ENCODE peak calls at places on chromosomes 2 and 18, in five cellular contexts. One of them, this sample, is unnamed.

GRCh38 chr2:148528356-148529064 is 116.0 kb upstream of the EPC2 start:
- DNase-seq in AG10803: no peak
- DNase-seq in SW480: no peak
- DNase-seq in T-helper 1 cell: no peak
- DNase-seq in frontal cortex: no peak
- DNase-seq in this sample: no peak

GRCh38 chr2:119491776-119492525 is 32.3 kb downstream of the SCTR start:
- DNase-seq in AG10803: peak; percentile 87
- DNase-seq in SW480: peak; percentile 78
- DNase-seq in T-helper 1 cell: no peak
- DNase-seq in frontal cortex: no peak
- DNase-seq in this sample: no peak

GRCh38 chr2:173749315-173749714 is 215.9 kb downstream of the SP3 start:
- DNase-seq in AG10803: peak; percentile 36
- DNase-seq in SW480: no peak
- DNase-seq in T-helper 1 cell: no peak
- DNase-seq in frontal cortex: no peak
- DNase-seq in this sample: peak; percentile 18

GRCh38 chr18:6106116-6106645 is 210.9 kb upstream of the TMEM200C start:
- DNase-seq in AG10803: no peak
- DNase-seq in SW480: no peak
- DNase-seq in T-helper 1 cell: no peak
- DNase-seq in frontal cortex: no peak
- DNase-seq in this sample: no peak

GRCh38 chr18:3747176-3747973 is 297.4 kb downstream of the TGIF1 start:
- DNase-seq in AG10803: no peak
- DNase-seq in SW480: no peak
- DNase-seq in T-helper 1 cell: no peak
- DNase-seq in frontal cortex: no peak
- DNase-seq in this sample: no peak

GRCh38 chr18:2641638-2642037 is 13.9 kb upstream of the SMCHD1 start:
- DNase-seq in AG10803: no peak
- DNase-seq in SW480: no peak
- DNase-seq in T-helper 1 cell: peak; percentile 83
- DNase-seq in frontal cortex: no peak
- DNase-seq in this sample: no peak

GRCh38 chr2:43143756-43144155 is 82.7 kb downstream of the ZFP36L2 start:
- DNase-seq in AG10803: no peak
- DNase-seq in SW480: no peak
- DNase-seq in T-helper 1 cell: no peak
- DNase-seq in frontal cortex: no peak
- DNase-seq in this sample: no peak

GRCh38 chr2:113273031-113273551 is 5.6 kb downstream of the PAX8 start:
- DNase-seq in AG10803: peak; percentile 18
- DNase-seq in SW480: no peak
- DNase-seq in T-helper 1 cell: peak; percentile 33
- DNase-seq in frontal cortex: no peak
- DNase-seq in this sample: peak; percentile 54

GRCh38 chr2:233919938-233920337 is 2.8 kb downstream of the TRPM8 start:
- DNase-seq in AG10803: no peak
- DNase-seq in SW480: no peak
- DNase-seq in T-helper 1 cell: peak; percentile 55
- DNase-seq in frontal cortex: no peak
- DNase-seq in this sample: no peak

GRCh38 chr2:714005-714741 is 37.0 kb upstream of the TMEM18 start:
- DNase-seq in AG10803: peak; percentile 48
- DNase-seq in SW480: peak; percentile 55
- DNase-seq in T-helper 1 cell: peak; percentile 20
- DNase-seq in frontal cortex: no peak
- DNase-seq in this sample: peak; percentile 26

GRCh38 chr18:46628206-46628605 is 28.8 kb downstream of the LOXHD1 start:
- DNase-seq in AG10803: no peak
- DNase-seq in SW480: no peak
- DNase-seq in T-helper 1 cell: no peak
- DNase-seq in frontal cortex: no peak
- DNase-seq in this sample: no peak

GRCh38 chr2:5914831-5915611 is 222.8 kb downstream of the SOX11 start:
- DNase-seq in AG10803: peak; percentile 58
- DNase-seq in SW480: no peak
- DNase-seq in T-helper 1 cell: no peak
- DNase-seq in frontal cortex: no peak
- DNase-seq in this sample: no peak

GRCh38 chr2:228681426-228681825 is 499.9 kb upstream of the SPHKAP start:
- DNase-seq in AG10803: peak; percentile 72
- DNase-seq in SW480: peak; percentile 3
- DNase-seq in T-helper 1 cell: no peak
- DNase-seq in frontal cortex: no peak
- DNase-seq in this sample: no peak

GRCh38 chr2:134716716-134717585 is 1.8 kb downstream of the TMEM163 start:
- DNase-seq in AG10803: no peak
- DNase-seq in SW480: peak; percentile 52
- DNase-seq in T-helper 1 cell: no peak
- DNase-seq in frontal cortex: no peak
- DNase-seq in this sample: no peak

GRCh38 chr2:227125506-227125905 is 38.5 kb downstream of the COL4A4 start:
- DNase-seq in AG10803: no peak
- DNase-seq in SW480: no peak
- DNase-seq in T-helper 1 cell: no peak
- DNase-seq in frontal cortex: no peak
- DNase-seq in this sample: peak; percentile 26

GRCh38 chr18:58416704-58417683 is 211.9 kb downstream of the ALPK2 start:
- DNase-seq in AG10803: peak; percentile 42
- DNase-seq in SW480: no peak
- DNase-seq in T-helper 1 cell: no peak
- DNase-seq in frontal cortex: no peak
- DNase-seq in this sample: no peak

GRCh38 chr2:152550386-152550785 is 166.9 kb downstream of the PRPF40A start:
- DNase-seq in AG10803: no peak
- DNase-seq in SW480: no peak
- DNase-seq in T-helper 1 cell: no peak
- DNase-seq in frontal cortex: no peak
- DNase-seq in this sample: no peak

GRCh38 chr2:109612991-109613921 is 510 bp downstream of the SEPTIN10 start:
- DNase-seq in AG10803: peak; percentile 71
- DNase-seq in SW480: peak; percentile 60
- DNase-seq in T-helper 1 cell: no peak
- DNase-seq in frontal cortex: peak; percentile 54
- DNase-seq in this sample: peak; percentile 27

GRCh38 chr18:79852561-79853302 is 55.0 kb downstream of the KCNG2 start:
- DNase-seq in AG10803: no peak
- DNase-seq in SW480: no peak
- DNase-seq in T-helper 1 cell: no peak
- DNase-seq in frontal cortex: no peak
- DNase-seq in this sample: no peak

GRCh38 chr2:86335865-86336321 is 1.5 kb downstream of the REEP1 start:
- DNase-seq in AG10803: no peak
- DNase-seq in SW480: no peak
- DNase-seq in T-helper 1 cell: no peak
- DNase-seq in frontal cortex: no peak
- DNase-seq in this sample: no peak

GRCh38 chr2:177265834-177266817 is 1.6 kb upstream of the NFE2L2 start:
- DNase-seq in AG10803: peak; percentile 58
- DNase-seq in SW480: peak; percentile 30
- DNase-seq in T-helper 1 cell: peak; percentile 73
- DNase-seq in frontal cortex: no peak
- DNase-seq in this sample: peak; percentile 42

GRCh38 chr2:68420254-68420910 is 46.7 kb downstream of the FBXO48 start:
- DNase-seq in AG10803: peak; percentile 33
- DNase-seq in SW480: peak; percentile 64
- DNase-seq in T-helper 1 cell: peak; percentile 62
- DNase-seq in frontal cortex: no peak
- DNase-seq in this sample: no peak

GRCh38 chr2:120531365-120531764 is 185.4 kb downstream of the INHBB start:
- DNase-seq in AG10803: no peak
- DNase-seq in SW480: no peak
- DNase-seq in T-helper 1 cell: no peak
- DNase-seq in frontal cortex: no peak
- DNase-seq in this sample: no peak

GRCh38 chr18:39350916-39351315 is 1785.3 kb upstream of the CELF4 start:
- DNase-seq in AG10803: peak; percentile 13
- DNase-seq in SW480: no peak
- DNase-seq in T-helper 1 cell: no peak
- DNase-seq in frontal cortex: no peak
- DNase-seq in this sample: no peak

GRCh38 chr2:98598781-98599428 is 9.4 kb downstream of the COA5 start:
- DNase-seq in AG10803: peak; percentile 49
- DNase-seq in SW480: no peak
- DNase-seq in T-helper 1 cell: no peak
- DNase-seq in frontal cortex: no peak
- DNase-seq in this sample: no peak

GRCh38 chr2:203453858-203454451 is 81.1 kb downstream of the RAPH1 start:
- DNase-seq in AG10803: peak; percentile 65
- DNase-seq in SW480: peak; percentile 57
- DNase-seq in T-helper 1 cell: peak; percentile 51
- DNase-seq in frontal cortex: peak; percentile 10
- DNase-seq in this sample: no peak

GRCh38 chr2:190477563-190478454 is 56.7 kb downstream of the NEMP2 start:
- DNase-seq in AG10803: peak; percentile 31
- DNase-seq in SW480: no peak
- DNase-seq in T-helper 1 cell: no peak
- DNase-seq in frontal cortex: peak; percentile 19
- DNase-seq in this sample: no peak

GRCh38 chr2:200393191-200393590 is 86.7 kb downstream of the SPATS2L start:
- DNase-seq in AG10803: no peak
- DNase-seq in SW480: no peak
- DNase-seq in T-helper 1 cell: no peak
- DNase-seq in frontal cortex: no peak
- DNase-seq in this sample: no peak

GRCh38 chr2:224036731-224037376 is 2.2 kb downstream of the SERPINE2 start:
- DNase-seq in AG10803: no peak
- DNase-seq in SW480: no peak
- DNase-seq in T-helper 1 cell: no peak
- DNase-seq in frontal cortex: no peak
- DNase-seq in this sample: no peak

GRCh38 chr2:230691005-230691647 is 21.5 kb upstream of the CAB39 start:
- DNase-seq in AG10803: peak; percentile 67
- DNase-seq in SW480: peak; percentile 95
- DNase-seq in T-helper 1 cell: no peak
- DNase-seq in frontal cortex: no peak
- DNase-seq in this sample: no peak

GRCh38 chr2:191916826-191917225 is 69.9 kb upstream of the CAVIN2 start:
- DNase-seq in AG10803: no peak
- DNase-seq in SW480: no peak
- DNase-seq in T-helper 1 cell: no peak
- DNase-seq in frontal cortex: no peak
- DNase-seq in this sample: no peak

GRCh38 chr18:23718731-23719130 is 29.5 kb downstream of the LAMA3 start:
- DNase-seq in AG10803: no peak
- DNase-seq in SW480: no peak
- DNase-seq in T-helper 1 cell: no peak
- DNase-seq in frontal cortex: no peak
- DNase-seq in this sample: no peak

GRCh38 chr18:22210331-22210754 is 41.0 kb downstream of the GATA6 start:
- DNase-seq in AG10803: peak; percentile 24
- DNase-seq in SW480: no peak
- DNase-seq in T-helper 1 cell: no peak
- DNase-seq in frontal cortex: no peak
- DNase-seq in this sample: no peak

GRCh38 chr2:86671304-86671981 is 47.8 kb upstream of the RNF103 start:
- DNase-seq in AG10803: no peak
- DNase-seq in SW480: no peak
- DNase-seq in T-helper 1 cell: no peak
- DNase-seq in frontal cortex: no peak
- DNase-seq in this sample: peak; percentile 61

GRCh38 chr2:177547122-177547521 is 154.5 kb downstream of the AGPS start:
- DNase-seq in AG10803: no peak
- DNase-seq in SW480: no peak
- DNase-seq in T-helper 1 cell: peak; percentile 64
- DNase-seq in frontal cortex: no peak
- DNase-seq in this sample: no peak

GRCh38 chr2:96642564-96643350 is at the start of gene FER1L5:
- DNase-seq in AG10803: peak; percentile 49
- DNase-seq in SW480: peak; percentile 70
- DNase-seq in T-helper 1 cell: no peak
- DNase-seq in frontal cortex: peak; percentile 25
- DNase-seq in this sample: no peak

GRCh38 chr2:242015366-242016065 is 146.0 kb downstream of the RTP5 start:
- DNase-seq in AG10803: no peak
- DNase-seq in SW480: no peak
- DNase-seq in T-helper 1 cell: no peak
- DNase-seq in frontal cortex: no peak
- DNase-seq in this sample: no peak

GRCh38 chr2:182650704-182651103 is 65.4 kb upstream of the DNAJC10 start:
- DNase-seq in AG10803: peak; percentile 66
- DNase-seq in SW480: peak; percentile 50
- DNase-seq in T-helper 1 cell: peak; percentile 28
- DNase-seq in frontal cortex: no peak
- DNase-seq in this sample: no peak

GRCh38 chr18:63342206-63342605 is 22.6 kb upstream of the BCL2 start:
- DNase-seq in AG10803: peak; percentile 22
- DNase-seq in SW480: no peak
- DNase-seq in T-helper 1 cell: no peak
- DNase-seq in frontal cortex: no peak
- DNase-seq in this sample: peak; percentile 60

This sample was measured in HuH-7.